ENCODE peak calls at places on chromosomes 5 and 9, in eight cellular contexts. M, S, O, I, V, B, X and Y are unnamed samples.

GRCh38 chr5:89401659-89402058 is 518.7 kb upstream of the MEF2C start:
- DNase-seq in X (no peak), S (no peak), M (no peak), I (no peak), O (no peak), B (no peak), V (no peak), Y (no peak)

GRCh38 chr5:80204808-80205614 is 50.8 kb downstream of the SERINC5 start:
- DNase-seq in O (no peak), V (peak), I (peak), X (no peak), S (no peak), M (no peak), B (no peak), Y (no peak)

GRCh38 chr5:134451618-134452505 is 40.2 kb upstream of the CDKN2AIPNL start:
- DNase-seq in M (peak), X (no peak), I (peak), O (no peak), S (peak), B (no peak), V (no peak), Y (peak)

GRCh38 chr5:53827072-53827471 is 266.6 kb downstream of the NDUFS4 start:
- DNase-seq in M (no peak), S (no peak), V (no peak), I (no peak), O (no peak), X (no peak), B (no peak), Y (no peak)

GRCh38 chr9:70563437-70564204 is 149.2 kb upstream of the KLF9 start:
- DNase-seq in O (peak), B (no peak), X (peak), S (no peak), V (no peak), M (no peak), I (peak), Y (peak)

GRCh38 chr5:26572486-26572885 is 465.9 kb downstream of the CDH9 start:
- DNase-seq in M (no peak), B (no peak), O (no peak), I (no peak), V (no peak), X (no peak), S (no peak), Y (no peak)

GRCh38 chr9:118262191-118262590 is 558.0 kb downstream of the TLR4 start:
- DNase-seq in I (no peak), X (no peak), M (no peak), B (no peak), V (no peak), O (no peak), S (no peak), Y (no peak)

GRCh38 chr5:10222326-10222725 is 27.4 kb downstream of the ATPSCKMT start:
- DNase-seq in S (no peak), I (no peak), V (no peak), M (no peak), B (no peak), O (no peak), X (no peak), Y (peak)

GRCh38 chr5:150180241-150181027 is 9.4 kb upstream of the SLC6A7 start:
- DNase-seq in I (peak), X (no peak), M (no peak), S (peak), O (no peak), B (peak), V (no peak), Y (peak)

GRCh38 chr9:137588311-137588710 is 2.0 kb downstream of the ZMYND19 start:
- DNase-seq in V (no peak), I (no peak), S (no peak), X (no peak), B (no peak), O (no peak), M (no peak), Y (no peak)

GRCh38 chr9:137666950-137667670 is 48.3 kb downstream of the EHMT1 start:
- DNase-seq in B (no peak), I (no peak), V (no peak), O (no peak), M (no peak), X (no peak), S (no peak), Y (no peak)

GRCh38 chr5:36355513-36355912 is 53.8 kb upstream of the RANBP3L start:
- DNase-seq in V (no peak), B (no peak), I (peak), M (no peak), X (no peak), O (no peak), S (no peak), Y (no peak)

GRCh38 chr5:71865202-71865601 is 146.1 kb downstream of the CARTPT start:
- DNase-seq in I (peak), V (no peak), O (no peak), X (no peak), M (peak), B (no peak), S (peak), Y (no peak)